ENCODE peak calls at places on chromosomes 11 and 22, in four cellular contexts. J, U, M and F are unnamed samples.

GRCh38 chr22:22698263-22698750 is 53.9 kb downstream of the GGTLC2 start:
- DNase-seq in J (no peak), U (no peak), M (no peak), F (no peak)

GRCh38 chr22:47389201-47389600 is 626.8 kb downstream of the TBC1D22A start:
- DNase-seq in J (no peak), U (no peak), M (no peak), F (no peak)

GRCh38 chr11:94193288-94193687 is 64.6 kb downstream of the PANX1 start:
- DNase-seq in J (peak), U (no peak), M (no peak), F (no peak)

GRCh38 chr22:45526768-45527360 is 24.2 kb downstream of the FBLN1 start:
- DNase-seq in J (peak), U (no peak), M (no peak), F (no peak)

GRCh38 chr11:112831041-112831440 is 130.2 kb upstream of the NCAM1 start:
- DNase-seq in J (no peak), U (no peak), M (no peak), F (no peak)

GRCh38 chr22:50207383-50208031 is 6.7 kb downstream of the SELENOO start:
- DNase-seq in J (no peak), U (no peak), M (no peak), F (peak)

GRCh38 chr11:71342116-71342515 is 89.7 kb upstream of the SHANK2 start:
- DNase-seq in J (peak), U (no peak), M (no peak), F (no peak)

GRCh38 chr11:72781063-72781312 is 12.9 kb downstream of the STARD10 start:
- DNase-seq in J (no peak), U (peak), M (no peak), F (no peak)

GRCh38 chr11:116336540-116336939 is 436.2 kb downstream of the BUD13 start:
- DNase-seq in J (no peak), U (no peak), M (no peak), F (no peak)

GRCh38 chr11:109173504-109173903 is 248.5 kb upstream of the C11orf87 start:
- DNase-seq in J (no peak), U (no peak), M (no peak), F (no peak)
- TF ChIP-seq CTCF in J (no peak), U (no peak), M (no peak), F (no peak)

DNA sequence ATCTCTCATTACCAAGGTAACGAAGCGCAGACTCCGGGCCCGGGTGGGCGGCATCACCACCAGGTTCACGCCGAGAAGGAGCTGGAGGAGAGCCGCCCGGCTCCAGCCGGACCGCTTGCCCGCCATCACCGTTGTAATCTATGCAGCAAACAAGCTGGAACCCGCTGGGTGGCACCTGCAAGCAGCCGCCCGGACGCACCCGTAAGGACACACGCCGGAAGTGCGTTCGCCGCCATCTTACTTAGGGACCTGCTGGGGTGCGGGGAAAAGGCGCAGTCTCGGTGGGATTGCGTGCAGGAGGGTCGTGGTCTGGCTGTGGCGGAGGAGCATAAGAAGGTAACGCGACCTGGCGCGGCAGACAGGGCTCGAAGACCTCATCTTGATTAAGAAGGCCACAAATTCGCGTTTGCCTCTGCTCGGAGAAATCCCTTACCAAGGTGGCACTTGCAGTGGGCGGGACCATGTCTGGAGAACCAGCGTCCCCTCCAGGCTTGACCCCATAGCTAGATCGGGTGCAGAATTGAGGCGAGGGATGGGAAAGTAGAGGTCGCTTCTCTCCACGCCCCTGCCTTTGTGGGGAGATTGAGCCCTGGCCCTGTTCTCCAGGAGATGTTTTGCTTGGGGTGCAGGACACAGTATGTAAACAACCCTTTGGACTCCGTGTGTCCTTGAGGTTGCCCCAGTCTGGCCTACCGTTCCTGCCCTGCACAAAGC is at the start of gene ACP2:
- DNase-seq in J (peak), U (peak), M (peak), F (peak)
- TF ChIP-seq CTCF in J (peak), U (peak), M (no peak), F (no peak)

GRCh38 chr22:38073150-38074130 is 10.5 kb downstream of the SLC16A8 start:
- DNase-seq in J (no peak), U (no peak), M (no peak), F (no peak)

GRCh38 chr22:38069372-38070249 is 12.4 kb downstream of the PICK1 start:
- DNase-seq in J (peak), U (no peak), M (no peak), F (no peak)

GRCh38 chr22:38070250-38070921 is 13.2 kb downstream of the PICK1 start:
- DNase-seq in J (no peak), U (no peak), M (no peak), F (no peak)

GRCh38 chr22:38072322-38073149 is 11.4 kb downstream of the SLC16A8 start:
- DNase-seq in J (no peak), U (no peak), M (no peak), F (no peak)

GRCh38 chr22:38071421-38072321 is 12.3 kb downstream of the SLC16A8 start:
- DNase-seq in J (no peak), U (no peak), M (no peak), F (no peak)
- TF ChIP-seq CTCF in J (no peak), U (no peak), M (no peak), F (no peak)

DNA sequence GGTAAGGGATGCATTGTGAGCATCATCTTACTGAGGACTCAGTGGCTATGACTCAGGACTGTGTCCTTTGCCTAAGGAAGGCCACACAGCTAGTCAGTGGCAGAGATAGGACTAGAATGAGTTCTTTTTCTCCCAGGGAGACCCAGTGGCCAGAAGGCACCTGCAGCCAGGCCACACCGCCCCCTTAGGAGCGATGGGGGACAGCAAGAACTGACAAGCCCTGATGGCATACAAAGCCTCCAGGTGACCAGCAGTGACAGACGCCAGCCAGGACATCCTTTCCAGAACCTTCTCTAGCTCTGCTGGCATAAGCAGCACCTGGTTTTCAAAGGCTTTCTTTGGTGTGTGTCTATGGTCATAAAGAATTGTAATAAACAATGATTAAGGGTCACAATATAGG is 240.1 kb downstream of the ST3GAL4 start:
- DNase-seq in J (no peak), U (no peak), M (no peak), F (no peak)
- TF ChIP-seq CTCF in J (no peak), U (no peak), M (no peak), F (no peak)